ENCODE peak calls at places on chromosomes 16 and 17, in six cellular contexts. M is heart right ventricle; K is fibroblast of gingiva; O is stimulated activated CD4-positive, alpha-beta T cell treated with anti-CD3 and anti-CD28 coated beads, TNF-alpha, amount 100 ng/mL, for 4 hours; N is psoas muscle; C is CD4-positive, CD25-positive, alpha-beta regulatory T cell. J is an unnamed sample.

GRCh38 chr17:37089998-37090397 is 141.2 kb downstream of the AATF start:
- DNase-seq in M (no peak), K (no peak), O (no peak), N (no peak), C (peak), J (peak)

GRCh38 chr17:82461827-82462524 is 3.4 kb downstream of the NARF start:
- DNase-seq in M (peak), K (no peak), O (no peak), N (no peak), C (no peak), J (no peak)

GRCh38 chr17:16953841-16954240 is 18.1 kb downstream of the TNFRSF13B start:
- DNase-seq in M (no peak), K (no peak), O (no peak), N (no peak), C (no peak), J (no peak)

GRCh38 chr17:38325221-38325851 is 18.4 kb downstream of the GPR179 start:
- DNase-seq in M (no peak), K (no peak), O (no peak), N (no peak), C (no peak), J (no peak)

GRCh38 chr17:57102122-57102521 is 17.1 kb downstream of the AKAP1 start:
- DNase-seq in M (no peak), K (no peak), O (no peak), N (no peak), C (no peak), J (no peak)

GRCh38 chr17:1455291-1455747 is 713 bp downstream of the CRK start:
- DNase-seq in M (peak), K (peak), O (no peak), N (peak), C (peak), J (peak)

GRCh38 chr17:1275962-1276736 is 3.3 kb upstream of the TRARG1 start:
- DNase-seq in M (peak), K (peak), O (peak), N (peak), C (peak), J (peak)

GRCh38 chr17:59838196-59838911 is 54.4 kb downstream of the TUBD1 start:
- DNase-seq in M (no peak), K (no peak), O (no peak), N (no peak), C (peak), J (peak)

GRCh38 chr16:15888072-15888976 is at the start of gene CEP20:
- DNase-seq in M (peak), K (peak), O (peak), N (peak), C (peak), J (peak)

GRCh38 chr16:56677474-56677873 is 4.8 kb upstream of the MT1X start:
- DNase-seq in M (no peak), K (no peak), O (no peak), N (no peak), C (no peak), J (no peak)

GRCh38 chr17:13835151-13835550 is 233.4 kb upstream of the HS3ST3A1 start:
- DNase-seq in M (no peak), K (peak), O (no peak), N (no peak), C (no peak), J (no peak)